ENCODE peak calls at places on chromosomes 4 and X, in seven cellular contexts. V is OCI-M1; X is NCI-H2081; A is stimulated activated CD8-positive, alpha-beta memory T cell treated with anti-CD3 and anti-CD28 coated beads, Interleukin-4, amount 100 ng/mL, for 24 hours; W is cardiac fibroblast; H is RWPE1; U is mesendoderm. D is an unnamed sample.

GRCh38 chrX:155662297-155662696 is 49.5 kb upstream of the TMLHE start:
- DNase-seq in A (no peak), V (peak), H (no peak), X (no peak), W (peak), U (peak), D (no peak)

GRCh38 chr4:107034091-107034698 is 1.9 kb downstream of the DKK2 start:
- DNase-seq in H (peak), A (no peak), V (peak), W (peak), X (no peak), U (peak), D (no peak)

GRCh38 chr4:5755679-5756078 is 44.7 kb downstream of the EVC start:
- DNase-seq in H (no peak), A (no peak), X (no peak), U (no peak), W (no peak), V (no peak), D (no peak)

GRCh38 chr4:8703857-8704495 is 111.4 kb downstream of the CPZ start:
- DNase-seq in H (no peak), W (no peak), X (no peak), A (no peak), V (no peak), U (no peak), D (no peak)

GRCh38 chrX:65772842-65773241 is 105.4 kb downstream of the MSN start:
- DNase-seq in W (no peak), H (no peak), A (no peak), V (no peak), X (no peak), U (no peak), D (no peak)

GRCh38 chrX:129759576-129760061 is 20.1 kb upstream of the SASH3 start:
- DNase-seq in W (peak), U (no peak), H (no peak), X (no peak), A (no peak), V (peak), D (no peak)

GRCh38 chr4:40020221-40020620 is 36.4 kb upstream of the N4BP2 start:
- DNase-seq in H (no peak), A (no peak), X (no peak), V (no peak), W (no peak), U (no peak), D (no peak)

GRCh38 chr4:42015438-42015837 is 25.1 kb downstream of the SLC30A9 start:
- DNase-seq in X (no peak), A (no peak), H (no peak), W (no peak), V (peak), U (no peak), D (no peak)

GRCh38 chr4:82431026-82431745 is 796 bp downstream of the ENOPH1 start:
- DNase-seq in H (peak), U (peak), A (no peak), W (peak), V (peak), X (peak), D (peak)

D was measured in stimulated activated CD4-positive, alpha-beta T cell treated with anti-CD3 and anti-CD28 coated beads, Interleukin-15, amount 100 ng/mL, for 48 hours.